ENCODE peak calls at places on chromosomes 4 and X, in ten cellular contexts. N is stomach, Q is right lobe of liver, S is tibial artery, L is ovary, U is mammary epithelial cell, W is keratinocyte, Y is heart right ventricle, B is choroid plexus epithelial cell, O is astrocyte of the cerebellum. T is an unnamed sample.

GRCh38 chr4:142698541-142698940 is 147.6 kb downstream of the INPP4B start:
- DNase-seq in N (no peak), Q (no peak), S (no peak), L (no peak), U (no peak), W (no peak), Y (no peak), B (no peak), O (no peak), T (peak)

GRCh38 chr4:133711817-133712216 is 489.8 kb downstream of the PABPC4L start:
- DNase-seq in N (no peak), Q (no peak), S (no peak), L (no peak), U (no peak), W (no peak), Y (no peak), B (peak), O (no peak), T (no peak)

GRCh38 chr4:165874799-165875371 is 1.8 kb downstream of the TLL1 start:
- DNase-seq in N (no peak), Q (peak), S (no peak), L (no peak), U (peak), W (no peak), Y (peak), B (no peak), O (no peak), T (peak)

GRCh38 chr4:96183630-96184029 is 343.7 kb downstream of the PDHA2 start:
- DNase-seq in N (peak), Q (no peak), S (no peak), L (no peak), U (no peak), W (no peak), Y (no peak), B (peak), O (no peak), T (no peak)

GRCh38 chr4:145867416-145867815 is 71.2 kb downstream of the ZNF827 start:
- DNase-seq in N (no peak), Q (no peak), S (no peak), L (no peak), U (no peak), W (no peak), Y (no peak), B (no peak), O (no peak), T (no peak)

GRCh38 chr4:6032249-6033244 is 14.3 kb upstream of the C4orf50 start:
- DNase-seq in N (peak), Q (no peak), S (no peak), L (no peak), U (no peak), W (no peak), Y (no peak), B (no peak), O (no peak), T (no peak)

GRCh38 chrX:154371771-154372300 is 2.6 kb downstream of the FLNA start:
- DNase-seq in N (no peak), Q (no peak), S (no peak), L (peak), U (no peak), W (no peak), Y (peak), B (no peak), O (no peak), T (peak)

GRCh38 chr4:70177117-70177516 is 18.4 kb upstream of the ODAM start:
- DNase-seq in N (no peak), Q (no peak), S (no peak), L (no peak), U (no peak), W (no peak), Y (no peak), B (no peak), O (no peak), T (no peak)

GRCh38 chr4:7733201-7733600 is 206.5 kb downstream of the AFAP1 start:
- DNase-seq in N (no peak), Q (no peak), S (no peak), L (no peak), U (no peak), W (no peak), Y (no peak), B (no peak), O (no peak), T (no peak)

DNA sequence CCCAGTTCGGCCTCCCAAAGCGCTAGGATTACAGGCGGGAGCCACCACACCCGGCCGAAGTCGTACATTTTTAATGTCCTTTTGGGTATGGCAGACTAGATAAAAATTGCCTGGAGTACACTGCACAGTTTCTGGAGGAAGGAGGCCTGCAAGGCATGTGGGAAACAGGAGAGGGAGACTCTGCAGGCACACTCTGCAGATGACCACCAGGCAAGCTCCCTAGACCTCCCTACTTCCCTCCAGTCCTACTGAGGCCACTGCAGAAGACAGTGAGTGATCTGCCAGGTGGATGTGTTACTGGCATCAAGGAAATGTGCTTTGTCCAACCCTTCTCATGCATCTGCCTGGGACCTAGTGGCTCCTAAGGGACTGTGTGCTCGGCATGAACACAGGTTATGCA is 11.4 kb downstream of the PDLIM3 start:
- DNase-seq in N (no peak), Q (no peak), S (no peak), L (no peak), U (no peak), W (no peak), Y (no peak), B (no peak), O (no peak), T (no peak)
- TF ChIP-seq CTCF in N (no peak), Q (no peak), S (no peak), L (no peak), U (no peak), W (no peak), Y (no peak), B (no peak), O (no peak), T (no peak)

GRCh38 chr4:38454284-38454683 is 209.7 kb upstream of the KLF3 start:
- DNase-seq in N (no peak), Q (no peak), S (no peak), L (no peak), U (no peak), W (no peak), Y (no peak), B (no peak), O (no peak), T (no peak)

GRCh38 chr4:38453253-38453881 is 210.6 kb upstream of the KLF3 start:
- DNase-seq in N (no peak), Q (no peak), S (no peak), L (no peak), U (no peak), W (no peak), Y (no peak), B (no peak), O (no peak), T (no peak)

GRCh38 chr4:38452009-38452408 is 212.0 kb upstream of the KLF3 start:
- DNase-seq in N (no peak), Q (no peak), S (no peak), L (no peak), U (no peak), W (no peak), Y (no peak), B (no peak), O (no peak), T (no peak)

GRCh38 chr4:38455092-38455855 is 208.7 kb upstream of the KLF3 start:
- DNase-seq in N (no peak), Q (no peak), S (no peak), L (no peak), U (no peak), W (no peak), Y (no peak), B (no peak), O (no peak), T (no peak)

GRCh38 chr4:38449506-38450174 is 214.4 kb upstream of the KLF3 start:
- DNase-seq in N (no peak), Q (peak), S (no peak), L (no peak), U (no peak), W (no peak), Y (no peak), B (peak), O (no peak), T (peak)
- H3K4me3 ChIP-seq in N (no peak), Q (peak), S (no peak), L (no peak), U (no peak), W (no peak), Y (no peak), B (no peak), O (no peak), T (no peak)

GRCh38 chr4:75823812-75824211 is 78.4 kb downstream of the PPEF2 start:
- DNase-seq in N (no peak), Q (no peak), S (no peak), L (no peak), U (no peak), W (no peak), Y (no peak), B (no peak), O (no peak), T (no peak)
- TF ChIP-seq CTCF in N (no peak), Q (no peak), S (no peak), L (no peak), U (no peak), W (no peak), Y (no peak), B (no peak), O (no peak), T (no peak)

GRCh38 chrX:40168183-40169015 is 70.6 kb upstream of the BCOR start:
- DNase-seq in N (no peak), Q (no peak), S (no peak), L (no peak), U (no peak), W (no peak), Y (no peak), B (no peak), O (no peak), T (no peak)

GRCh38 chrX:40170830-40171512 is 73.2 kb upstream of the BCOR start:
- DNase-seq in N (no peak), Q (no peak), S (no peak), L (no peak), U (no peak), W (no peak), Y (peak), B (no peak), O (no peak), T (no peak)

GRCh38 chrX:40171513-40172168 is 73.9 kb upstream of the BCOR start:
- DNase-seq in N (no peak), Q (peak), S (no peak), L (no peak), U (no peak), W (no peak), Y (peak), B (peak), O (no peak), T (peak)

GRCh38 chrX:40167240-40168182 is 69.8 kb upstream of the BCOR start:
- DNase-seq in N (no peak), Q (peak), S (peak), L (peak), U (no peak), W (no peak), Y (no peak), B (no peak), O (no peak), T (no peak)

DNA sequence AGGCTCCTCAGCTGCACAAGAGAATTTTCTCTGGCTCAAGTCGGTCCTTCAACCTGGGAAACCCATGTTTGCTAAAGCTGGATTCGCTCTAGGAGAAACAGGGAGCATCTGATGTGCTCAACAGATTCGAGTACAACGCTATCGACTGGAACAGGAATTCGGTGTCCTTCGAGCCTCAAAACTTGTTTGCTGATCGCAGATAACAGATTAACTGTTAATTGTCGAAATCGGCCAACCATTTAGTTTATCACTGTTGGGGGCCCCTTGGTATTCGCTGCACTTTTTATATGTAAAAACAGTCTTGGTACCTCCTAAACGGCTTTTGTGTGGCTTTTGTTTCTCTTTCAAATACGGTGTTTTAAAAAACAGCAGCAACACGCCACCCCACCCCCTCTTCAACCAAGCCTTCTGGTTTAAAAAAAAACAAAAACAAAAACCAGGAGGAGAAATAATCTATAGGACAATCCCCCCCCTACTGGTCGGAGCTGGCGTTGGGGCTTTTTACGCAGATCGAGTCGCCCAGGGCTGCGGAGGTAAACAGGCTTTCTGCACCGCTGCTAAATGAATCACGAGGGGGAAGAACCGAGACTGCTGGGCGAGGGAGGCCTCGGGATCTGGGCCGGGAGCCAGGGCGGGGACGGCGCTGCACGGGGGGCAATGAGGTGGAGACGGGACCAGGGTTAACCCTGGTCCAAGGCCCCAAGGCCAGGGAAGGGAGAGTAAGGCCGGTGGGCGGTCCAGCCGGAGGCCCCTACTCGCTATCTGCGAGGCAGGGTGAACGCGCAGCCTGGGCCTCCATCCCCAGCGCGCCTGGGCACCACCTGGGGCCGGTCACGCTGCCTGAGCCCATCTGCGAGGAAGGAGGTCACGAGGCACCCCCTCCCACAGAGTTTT is 71.7 kb upstream of the BCOR start:
- DNase-seq in N (peak), Q (peak), S (peak), L (peak), U (no peak), W (no peak), Y (no peak), B (peak), O (peak), T (peak)
- H3K4me3 ChIP-seq in N (no peak), Q (no peak), S (no peak), L (no peak), U (no peak), W (no peak), Y (peak), B (peak), O (no peak), T (no peak)

T was measured in epithelial cell of esophagus.